ENCODE peak calls at places on chromosomes 5 and 9, in ten cellular contexts. T is stimulated activated CD4-positive, alpha-beta T cell treated with anti-CD3 and anti-CD28 coated beads, Interleukin-4, amount 100 ng/mL, for 48 hours; P is G401; L is left ventricle myocardium inferior; J is DMS153; I is endothelial cell; O is aorta; W is NCI-H1417; S is heart right ventricle; V is stomach. B is an unnamed sample.

GRCh38 chr5:131265318-131265803 is 1.5 kb downstream of the CDC42SE2 start:
- DNase-seq in I (no peak), T (no peak), P (peak), S (no peak), J (no peak), W (peak), V (no peak), L (no peak), O (no peak), B (no peak)

GRCh38 chr9:129701549-129701948 is 36.1 kb downstream of the PRRX2 start:
- DNase-seq in O (no peak), T (no peak), I (no peak), J (no peak), W (no peak), V (no peak), P (no peak), L (no peak), S (no peak), B (no peak)

GRCh38 chr5:158755971-158756370 is 343.7 kb downstream of the EBF1 start:
- DNase-seq in V (no peak), O (no peak), I (no peak), S (no peak), W (no peak), P (no peak), T (no peak), L (no peak), J (no peak), B (no peak)

GRCh38 chr9:108191065-108191464 is 664.7 kb downstream of the ACTL7B start:
- DNase-seq in S (no peak), O (no peak), P (no peak), L (no peak), J (no peak), V (no peak), I (no peak), W (no peak), T (no peak), B (no peak)

GRCh38 chr9:34379334-34380033 is 2.8 kb upstream of the MYORG start:
- DNase-seq in J (peak), W (peak), P (peak), V (peak), L (peak), O (peak), I (peak), S (peak), T (peak), B (peak)

GRCh38 chr5:56356876-56357160 is 123.7 kb upstream of the ANKRD55 start:
- DNase-seq in L (no peak), P (peak), O (no peak), V (no peak), W (no peak), J (no peak), I (no peak), S (no peak), T (no peak), B (no peak)

GRCh38 chr9:121261107-121261460 is 6.9 kb upstream of the GSN start:
- DNase-seq in L (no peak), I (peak), J (peak), P (no peak), V (no peak), O (no peak), W (peak), T (no peak), S (no peak), B (no peak)

GRCh38 chr9:124769451-124770358 is 1.4 kb downstream of the NR6A1 start:
- DNase-seq in W (peak), S (no peak), J (peak), P (peak), V (no peak), O (no peak), L (no peak), T (no peak), I (peak), B (no peak)

GRCh38 chr9:77848897-77849296 is 182.7 kb downstream of the GNAQ start:
- DNase-seq in T (no peak), S (peak), O (peak), W (no peak), P (peak), I (no peak), V (no peak), L (peak), J (no peak), B (peak)

GRCh38 chr5:88785396-88786216 is 97.4 kb downstream of the MEF2C start:
- DNase-seq in O (no peak), I (no peak), J (peak), P (peak), S (peak), L (no peak), V (no peak), T (no peak), W (peak), B (peak)

GRCh38 chr9:79408200-79408599 is 163.6 kb upstream of the TLE4 start:
- DNase-seq in V (no peak), S (no peak), J (no peak), T (no peak), O (no peak), P (no peak), W (no peak), I (no peak), L (no peak), B (no peak)

GRCh38 chr9:87286506-87286905 is 211.2 kb upstream of the DAPK1 start:
- DNase-seq in W (no peak), J (no peak), V (no peak), I (no peak), T (no peak), S (no peak), P (no peak), O (no peak), L (no peak), B (no peak)

GRCh38 chr9:14089051-14089798 is 224.7 kb downstream of the NFIB start:
- DNase-seq in T (no peak), J (no peak), L (no peak), O (no peak), V (no peak), S (no peak), P (no peak), I (no peak), W (no peak), B (no peak)

GRCh38 chr5:162429161-162429560 is 361.6 kb downstream of the GABRG2 start:
- DNase-seq in P (no peak), L (no peak), J (no peak), W (no peak), I (no peak), V (no peak), S (no peak), T (no peak), O (no peak), B (no peak)

GRCh38 chr9:129283705-129284606 is 105.9 kb upstream of the IER5L start:
- DNase-seq in L (no peak), P (no peak), T (no peak), V (no peak), W (no peak), S (no peak), O (peak), I (no peak), J (no peak), B (no peak)

B was measured in lower leg skin.